ENCODE peak calls at places on chromosomes 4 and X, in six cellular contexts. H is fibroblast of lung, C is iPS DF 6.9, I is suprapubic skin, N is trophoblast cell, R is left ventricle myocardium inferior. Z is an unnamed sample. For H3K9me3, the result is how much of the 10 kb centered on the place peaks cover.

GRCh38 chrX:2917767-2918166 is 11.4 kb downstream of the ARSD start:
- DNase-seq in I (no peak), C (no peak), N (no peak), H (no peak), R (no peak), Z (no peak)

GRCh38 chr4:101693842-101694398 is 96.6 kb upstream of the BANK1 start:
- DNase-seq in R (no peak), C (no peak), I (no peak), H (no peak), N (peak), Z (no peak)

GRCh38 chrX:18353931-18354368 is 538 bp downstream of the SCML2 start:
- DNase-seq in N (no peak), I (no peak), H (no peak), C (no peak), R (no peak), Z (peak)

GRCh38 chr4:83231620-83232056 is 53.0 kb downstream of the COQ2 start:
- DNase-seq in H (no peak), I (no peak), C (no peak), N (peak), R (no peak), Z (no peak)

GRCh38 chr4:40228497-40229365 is 31.9 kb downstream of the RHOH start:
- DNase-seq in C (peak), H (no peak), R (no peak), I (no peak), N (no peak), Z (no peak)

GRCh38 chrX:154437398-154437752 is 421 bp downstream of the GDI1 start:
- DNase-seq in R (no peak), N (no peak), I (no peak), H (no peak), C (no peak), Z (no peak)

GRCh38 chr4:137934046-137934445 is 308.1 kb downstream of the SLC7A11 start:
- DNase-seq in H (no peak), C (no peak), R (no peak), N (no peak), I (no peak), Z (no peak)

GRCh38 chr4:98516042-98516440 is 142.4 kb downstream of the TSPAN5 start:
- DNase-seq in H (peak), C (no peak), I (no peak), N (peak), R (no peak), Z (no peak)

GRCh38 chr4:1864076-1865008 is 6.9 kb upstream of the NSD2 start:
- DNase-seq in C (no peak), R (no peak), H (no peak), I (no peak), N (no peak), Z (no peak)

GRCh38 chr4:108030332-108030731 is 40.6 kb downstream of the HADH start:
- DNase-seq in C (peak), N (peak), I (no peak), R (no peak), H (peak), Z (peak)

GRCh38 chrX:83469551-83469950 is 38.5 kb upstream of the POU3F4 start:
- DNase-seq in H (no peak), N (no peak), I (no peak), C (no peak), R (no peak), Z (no peak)

GRCh38 chr4:170015285-170015684 is 10.9 kb downstream of the MFAP3L start:
- DNase-seq in C (no peak), H (no peak), R (no peak), N (no peak), I (no peak), Z (no peak)

GRCh38 chrX:77785400-77785745 is 643 bp downstream of the ATRX start:
- DNase-seq in C (no peak), I (no peak), N (no peak), R (no peak), H (peak), Z (no peak)

GRCh38 chr4:52376107-52376704 is 282.9 kb downstream of the USP46 start:
- DNase-seq in C (no peak), N (peak), R (no peak), I (no peak), H (peak), Z (peak)

GRCh38 chr4:37628977-37629609 is 57.1 kb downstream of the RELL1 start:
- DNase-seq in I (no peak), R (no peak), H (peak), C (no peak), N (peak), Z (no peak)

GRCh38 chr4:83356899-83357661 is 22.4 kb upstream of the HPSE start:
- DNase-seq in R (no peak), H (peak), N (no peak), C (no peak), I (no peak), Z (no peak)

GRCh38 chr4:81724925-81725329 is 253.2 kb upstream of the RASGEF1B start:
- DNase-seq in I (no peak), R (peak), C (no peak), N (peak), H (peak), Z (no peak)

GRCh38 chr4:53003959-53004358 is 141.8 kb downstream of the RASL11B start:
- DNase-seq in N (no peak), I (no peak), C (no peak), H (no peak), R (no peak), Z (no peak)

GRCh38 chr4:82230310-82230709 is 143.5 kb downstream of the HNRNPD start:
- DNase-seq in C (no peak), N (no peak), I (no peak), H (no peak), R (no peak), Z (no peak)

GRCh38 chr4:93203708-93204107 is 624.8 kb upstream of the ATOH1 start:
- DNase-seq in C (no peak), H (no peak), I (no peak), R (no peak), N (no peak), Z (no peak)

GRCh38 chr4:88854481-88854880 is 156.9 kb upstream of the NAP1L5 start:
- DNase-seq in H (no peak), N (no peak), I (no peak), R (no peak), C (no peak), Z (no peak)

GRCh38 chr4:74100531-74100930 is 1.5 kb upstream of the CXCL2 start:
- DNase-seq in H (no peak), R (no peak), I (no peak), C (no peak), N (no peak), Z (no peak)

GRCh38 chrX:45596190-45596808 is 395.6 kb upstream of the DIPK2B start:
- DNase-seq in C (no peak), I (no peak), H (peak), R (no peak), N (no peak), Z (no peak)

GRCh38 chr4:138406881-138407280 is 164.7 kb upstream of the SLC7A11 start:
- DNase-seq in H (peak), R (no peak), N (no peak), I (no peak), C (no peak), Z (no peak)

GRCh38 chrX:135395064-135395463 is 26.7 kb upstream of the SMIM10L2A start:
- DNase-seq in I (no peak), N (no peak), H (no peak), C (no peak), R (no peak), Z (no peak)

GRCh38 chr4:187227907-187228699 is 504.4 kb upstream of the FAT1 start:
- DNase-seq in I (no peak), H (no peak), N (peak), C (no peak), R (no peak), Z (no peak)

GRCh38 chr4:82721819-82722423 is 76.7 kb downstream of the SCD5 start:
- DNase-seq in N (no peak), R (peak), I (no peak), H (peak), C (no peak), Z (peak)

GRCh38 chr4:11297627-11298026 is 131.1 kb downstream of the HS3ST1 start:
- DNase-seq in N (no peak), H (no peak), I (no peak), R (no peak), C (no peak), Z (no peak)

GRCh38 chr4:38857354-38858096 is 908 bp upstream of the TLR6 start:
- DNase-seq in H (peak), I (no peak), R (peak), N (peak), C (no peak), Z (no peak)

GRCh38 chr4:152360045-152360410 is 175.9 kb downstream of the FBXW7 start:
- DNase-seq in H (no peak), R (no peak), I (no peak), N (no peak), C (no peak), Z (no peak)

GRCh38 chr4:96162631-96163030 is 322.7 kb downstream of the PDHA2 start:
- DNase-seq in R (no peak), C (no peak), I (no peak), H (peak), N (no peak), Z (no peak)

GRCh38 chr4:121668368-121669162 is 28.2 kb downstream of the ANXA5 start:
- DNase-seq in C (no peak), I (no peak), N (no peak), H (peak), R (no peak), Z (no peak)

GRCh38 chrX:142613403-142613802 is 408.3 kb upstream of the MAGEC2 start:
- DNase-seq in I (no peak), H (no peak), C (no peak), N (no peak), R (no peak), Z (no peak)

GRCh38 chrX:107025538-107025937 is 25.5 kb upstream of the MORC4 start:
- DNase-seq in N (no peak), H (peak), R (no peak), C (peak), I (no peak), Z (peak)

GRCh38 chrX:110097920-110098319 is 95.0 kb downstream of the TMEM164 start:
- DNase-seq in N (no peak), R (no peak), H (no peak), I (no peak), C (no peak), Z (no peak)

GRCh38 chrX:69503228-69503834 is 795 bp upstream of the NALF2 start:
- DNase-seq in C (no peak), N (no peak), H (peak), I (no peak), R (no peak), Z (no peak)

GRCh38 chr4:8383451-8384160 is 56.9 kb downstream of the ACOX3 start:
- DNase-seq in N (no peak), R (peak), I (no peak), H (peak), C (no peak), Z (no peak)

GRCh38 chr4:140351778-140352177 is 21.7 kb upstream of the SCOC start:
- DNase-seq in R (no peak), C (no peak), I (no peak), N (no peak), H (no peak), Z (no peak)

DNA sequence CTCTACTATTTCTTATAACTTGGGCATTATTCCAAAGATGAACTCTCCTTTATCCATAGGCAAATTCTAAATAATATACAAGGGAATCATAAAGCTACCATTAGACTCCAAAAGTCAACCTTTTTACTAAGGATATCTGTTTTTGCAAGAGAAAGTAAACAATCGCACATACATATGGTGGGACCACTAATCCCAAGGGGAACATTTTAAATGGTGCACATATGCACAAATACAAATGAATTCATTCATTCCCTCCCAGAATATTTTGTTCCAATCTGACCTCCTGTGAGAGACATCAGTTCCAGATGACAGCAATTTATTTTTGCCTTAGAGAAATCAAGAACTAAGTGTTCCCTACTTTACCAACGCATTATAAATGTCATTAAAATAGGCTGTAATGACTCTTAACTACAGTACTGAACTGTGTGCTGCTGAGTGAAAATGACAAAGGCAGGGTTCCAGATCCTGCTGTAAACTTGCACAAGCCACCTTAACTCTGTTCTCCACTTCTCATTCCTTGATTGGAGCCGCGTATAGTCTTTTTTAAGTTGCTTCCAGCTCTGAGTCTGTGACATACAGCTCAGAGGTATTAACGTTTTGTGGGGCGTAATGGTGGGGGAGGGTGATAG is 2.0 kb downstream of the DHX15 start:
- DNase-seq in R (no peak), N (no peak), I (no peak), H (no peak), C (no peak), Z (no peak)
- H3K4me3 ChIP-seq in R (peak), N (no peak), I (peak), H (peak), C (peak), Z (peak)

DNA sequence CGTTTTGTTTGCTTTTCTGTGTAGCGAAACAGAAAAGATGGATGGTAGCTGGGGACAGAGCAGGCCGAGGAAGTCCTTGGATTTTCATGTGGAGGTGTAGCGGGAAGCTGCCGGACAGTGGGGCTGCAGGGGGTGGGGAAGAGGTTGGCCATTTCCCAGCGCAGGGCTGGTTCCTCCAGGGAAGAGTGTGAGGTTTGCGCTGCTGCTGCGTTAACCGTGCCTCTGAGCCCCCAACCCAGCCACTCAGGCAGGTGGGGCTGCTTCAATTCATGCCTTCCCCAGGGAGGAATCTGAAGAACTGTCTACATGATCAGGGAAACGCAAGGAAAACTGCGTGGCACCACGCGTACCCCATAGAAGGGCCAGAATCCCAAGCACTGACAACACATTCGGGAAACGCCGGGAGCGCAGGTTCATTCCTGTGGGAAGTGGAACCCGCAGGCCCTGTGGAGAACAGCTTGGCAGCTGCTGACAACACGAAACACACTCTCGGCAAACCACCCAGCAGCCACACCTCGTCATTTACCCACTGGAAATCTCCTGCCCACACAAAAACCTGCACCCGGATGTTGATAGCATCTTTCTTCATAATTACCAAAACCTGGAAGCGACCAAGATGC is 57.7 kb downstream of the PCGF3 start:
- DNase-seq in C (no peak), R (no peak), H (no peak), N (peak), I (no peak), Z (no peak)
- H3K9me3 ChIP-seq in C (under half), R (under half), H (under half), N (under half), I (under half), Z (under half)

GRCh38 chr4:123892368-123892961 is 495.9 kb downstream of the SPRY1 start:
- DNase-seq in H (no peak), C (no peak), N (no peak), I (no peak), R (no peak), Z (no peak)
- H3K27ac ChIP-seq in H (no peak), C (no peak), N (no peak), I (peak), R (peak), Z (no peak)

GRCh38 chr4:186225848-186226247 is 1.5 kb upstream of the KLKB1 start:
- DNase-seq in C (no peak), H (no peak), I (no peak), N (no peak), R (no peak), Z (no peak)
- H3K4me3 ChIP-seq in C (no peak), H (no peak), I (no peak), N (no peak), R (no peak), Z (no peak)

DNA sequence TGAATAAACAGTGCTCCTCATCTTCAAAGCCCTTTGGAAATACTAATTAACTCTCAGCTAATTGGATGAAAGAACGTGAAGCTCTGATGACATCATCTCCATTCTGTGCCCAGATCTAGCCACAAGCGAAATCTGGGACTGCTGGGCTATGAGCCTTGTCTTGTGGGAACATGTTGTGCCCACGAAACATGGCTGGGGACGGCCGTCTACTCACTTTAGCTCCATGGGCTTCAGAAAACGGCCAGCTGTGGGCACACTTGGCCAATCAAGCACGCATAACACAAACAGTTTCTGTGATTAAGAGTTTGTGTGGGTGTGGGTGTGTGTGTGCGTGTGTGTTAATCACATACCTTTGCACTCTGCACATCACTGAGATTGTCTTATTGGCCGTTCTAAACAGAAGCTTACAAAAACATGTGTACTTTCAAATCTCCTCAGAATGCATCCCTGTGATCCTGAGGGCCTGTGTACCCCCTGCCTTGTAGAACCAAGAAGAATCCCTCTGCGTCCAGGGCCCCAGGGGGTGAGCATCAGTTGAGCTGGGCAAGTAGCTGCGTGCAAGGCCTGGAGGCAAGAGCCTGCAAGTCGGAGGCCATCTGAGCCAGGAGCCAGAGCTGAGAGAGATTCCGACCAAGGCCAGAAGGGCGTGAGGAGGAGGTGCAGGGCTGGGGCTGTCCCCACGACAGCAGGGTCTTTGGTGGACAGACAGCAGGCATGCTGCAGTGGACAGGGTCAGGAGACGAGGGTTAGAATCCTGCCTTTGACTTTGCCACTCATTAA is 18.7 kb upstream of the ZNF185 start:
- DNase-seq in N (no peak), R (no peak), I (no peak), C (no peak), H (no peak), Z (no peak)
- H3K9me3 ChIP-seq in N (under half), R (under half), I (under half), C (under half), H (under half), Z (under half)

GRCh38 chr4:145541266-145541770 is 59.7 kb downstream of the SMAD1 start:
- DNase-seq in N (no peak), R (no peak), C (no peak), H (no peak), I (no peak), Z (no peak)

GRCh38 chr4:145540235-145540634 is 58.6 kb downstream of the SMAD1 start:
- DNase-seq in H (peak), C (no peak), R (no peak), I (no peak), N (no peak), Z (no peak)

GRCh38 chr4:145545538-145546224 is 64.0 kb downstream of the SMAD1 start:
- DNase-seq in H (peak), I (no peak), C (no peak), N (peak), R (no peak), Z (no peak)

GRCh38 chr4:145546556-145546955 is 64.9 kb downstream of the SMAD1 start:
- DNase-seq in H (no peak), I (no peak), R (no peak), C (no peak), N (no peak), Z (no peak)

GRCh38 chr4:145544998-145545397 is 63.3 kb downstream of the SMAD1 start:
- DNase-seq in N (no peak), H (peak), R (no peak), C (no peak), I (no peak), Z (no peak)
- H3K27ac ChIP-seq in N (no peak), H (no peak), R (peak), C (no peak), I (peak), Z (no peak)

DNA sequence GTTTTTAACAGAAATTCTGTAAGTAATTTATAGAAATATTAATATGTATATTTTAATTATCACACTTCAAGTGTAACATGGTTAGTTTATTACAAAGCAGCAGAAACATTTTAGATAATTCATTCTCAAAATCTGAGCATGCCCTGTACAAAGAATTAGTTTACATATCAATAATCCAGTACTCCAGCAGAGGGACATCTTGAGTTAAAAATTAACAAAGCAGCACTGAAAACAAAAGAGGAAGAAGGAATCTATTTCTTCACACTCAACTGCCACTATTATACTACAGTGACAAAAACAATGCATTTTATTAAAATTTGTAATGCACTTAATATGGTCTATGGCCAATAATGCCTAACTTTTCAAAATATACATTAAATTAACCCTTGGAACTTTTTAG is 179.1 kb upstream of the KLHL4 start:
- DNase-seq in C (no peak), N (no peak), R (no peak), H (peak), I (no peak), Z (no peak)
- H3K4me3 ChIP-seq in C (no peak), N (no peak), R (no peak), H (no peak), I (no peak), Z (no peak)

GRCh38 chr4:91935217-91935616 is 368.5 kb upstream of the GRID2 start:
- DNase-seq in H (no peak), I (no peak), R (no peak), C (no peak), N (no peak), Z (no peak)

GRCh38 chr4:91936301-91936700 is 367.5 kb upstream of the GRID2 start:
- DNase-seq in H (peak), N (no peak), C (no peak), I (no peak), R (no peak), Z (no peak)
- H3K9me3 ChIP-seq in H (under half), N (under half), C (under half), I (under half), R (under half), Z (under half)

GRCh38 chr4:5051210-5051691 is at the start of gene STK32B:
- DNase-seq in I (peak), H (peak), N (no peak), R (peak), C (no peak), Z (peak)
- H3K27ac ChIP-seq in I (peak), H (no peak), N (no peak), R (no peak), C (no peak), Z (no peak)